ENCODE peak calls at places on chromosomes 5 and 9, in eight cellular contexts. O, G, T, W, S, Q, B and I are unnamed samples.

GRCh38 chr9:78234810-78235209 is 1.1 kb upstream of the CEP78 start:
- DNase-seq in O (no peak), G (peak; percentile 56), T (no peak), W (no peak), S (no peak), Q (no peak), B (peak; percentile 8), I (no peak)

GRCh38 chr9:88310310-88310980 is 77.8 kb upstream of the SPIN1 start:
- DNase-seq in O (no peak), G (no peak), T (no peak), W (peak; percentile 65), S (no peak), Q (no peak), B (no peak), I (no peak)

GRCh38 chr9:36317766-36318165 is 59.5 kb upstream of the GNE start:
- DNase-seq in O (no peak), G (peak; percentile 88), T (no peak), W (peak; percentile 18), S (peak; percentile 97), Q (no peak), B (no peak), I (no peak)

GRCh38 chr5:150022163-150022540 is 21.6 kb downstream of the HMGXB3 start:
- DNase-seq in O (no peak), G (peak; percentile 87), T (no peak), W (no peak), S (no peak), Q (peak; percentile 47), B (peak; percentile 89), I (no peak)

GRCh38 chr9:112554516-112554915 is 67.9 kb downstream of the KIAA1958 start:
- DNase-seq in O (no peak), G (no peak), T (no peak), W (no peak), S (no peak), Q (no peak), B (peak; percentile 76), I (no peak)

GRCh38 chr9:97447030-97447429 is 35.1 kb downstream of the TDRD7 start:
- DNase-seq in O (no peak), G (no peak), T (no peak), W (no peak), S (no peak), Q (no peak), B (no peak), I (no peak)

GRCh38 chr5:1527533-1528205 is 3.9 kb upstream of the LPCAT1 start:
- DNase-seq in O (no peak), G (no peak), T (peak; percentile 52), W (peak; percentile 3), S (no peak), Q (no peak), B (no peak), I (peak; percentile 54)

GRCh38 chr9:129858167-129858962 is 23.1 kb downstream of the USP20 start:
- DNase-seq in O (no peak), G (no peak), T (no peak), W (no peak), S (no peak), Q (no peak), B (no peak), I (no peak)

DNA sequence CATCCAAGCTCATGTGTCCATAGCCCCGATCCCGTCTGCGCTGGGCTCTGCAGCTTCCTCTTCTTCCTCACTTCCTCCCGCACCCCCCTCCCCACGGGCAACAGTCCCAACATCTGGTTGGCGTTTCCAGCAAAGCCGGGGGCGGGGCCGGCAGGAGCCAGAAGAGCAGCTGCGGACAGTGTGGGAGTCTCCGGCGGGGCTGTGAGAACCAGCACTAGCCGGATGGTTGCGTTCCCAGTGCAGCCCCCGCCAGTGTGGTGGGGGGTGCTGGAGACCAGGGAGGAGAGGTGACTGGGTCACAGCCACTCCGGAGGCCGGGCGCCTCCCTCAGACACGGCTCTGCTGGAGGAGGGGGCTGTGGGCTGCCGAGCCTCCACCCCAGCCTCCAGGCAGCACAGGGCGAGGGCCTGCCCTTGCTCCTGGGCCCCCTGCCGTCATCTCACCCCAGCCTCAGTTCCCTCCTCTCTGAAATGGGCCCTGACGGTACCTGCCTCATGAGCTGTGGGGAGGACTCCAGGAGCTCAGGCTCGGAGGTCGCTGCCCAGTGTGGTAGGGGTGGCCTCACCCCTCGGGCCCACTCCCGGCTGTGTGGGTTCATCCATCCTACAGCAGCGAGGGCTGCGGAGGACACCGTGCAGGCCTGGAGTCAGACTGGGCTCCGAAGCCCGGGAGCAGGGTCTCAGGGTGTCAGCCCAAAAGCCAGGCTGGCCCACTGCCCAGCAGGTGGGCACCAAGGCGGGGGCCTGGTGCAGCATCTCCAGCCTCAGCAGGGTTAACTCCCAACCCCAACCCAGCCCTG is 41.5 kb upstream of the NOTCH1 start:
- DNase-seq in O (peak; percentile 92), G (no peak), T (no peak), W (peak; percentile 86), S (peak; percentile 68), Q (no peak), B (peak; percentile 41), I (no peak)
- TF ChIP-seq CTCF in O (no peak), G (no peak), T (no peak), W (no peak), S (no peak), Q (no peak), B (no peak), I (no peak)

GRCh38 chr5:88829053-88829452 is 53.9 kb downstream of the MEF2C start:
- DNase-seq in O (no peak), G (no peak), T (no peak), W (no peak), S (no peak), Q (no peak), B (no peak), I (no peak)
- TF ChIP-seq CTCF in O (no peak), G (no peak), T (peak; percentile 17), W (no peak), S (peak; percentile 14), Q (peak; percentile 26), B (peak; percentile 19), I (no peak)

GRCh38 chr5:59356813-59357381 is 536.6 kb downstream of the PDE4D start:
- DNase-seq in O (peak; percentile 36), G (no peak), T (peak; percentile 73), W (peak; percentile 47), S (no peak), Q (no peak), B (no peak), I (no peak)
- TF ChIP-seq CTCF in O (no peak), G (no peak), T (no peak), W (no peak), S (no peak), Q (no peak), B (no peak), I (no peak)

DNA sequence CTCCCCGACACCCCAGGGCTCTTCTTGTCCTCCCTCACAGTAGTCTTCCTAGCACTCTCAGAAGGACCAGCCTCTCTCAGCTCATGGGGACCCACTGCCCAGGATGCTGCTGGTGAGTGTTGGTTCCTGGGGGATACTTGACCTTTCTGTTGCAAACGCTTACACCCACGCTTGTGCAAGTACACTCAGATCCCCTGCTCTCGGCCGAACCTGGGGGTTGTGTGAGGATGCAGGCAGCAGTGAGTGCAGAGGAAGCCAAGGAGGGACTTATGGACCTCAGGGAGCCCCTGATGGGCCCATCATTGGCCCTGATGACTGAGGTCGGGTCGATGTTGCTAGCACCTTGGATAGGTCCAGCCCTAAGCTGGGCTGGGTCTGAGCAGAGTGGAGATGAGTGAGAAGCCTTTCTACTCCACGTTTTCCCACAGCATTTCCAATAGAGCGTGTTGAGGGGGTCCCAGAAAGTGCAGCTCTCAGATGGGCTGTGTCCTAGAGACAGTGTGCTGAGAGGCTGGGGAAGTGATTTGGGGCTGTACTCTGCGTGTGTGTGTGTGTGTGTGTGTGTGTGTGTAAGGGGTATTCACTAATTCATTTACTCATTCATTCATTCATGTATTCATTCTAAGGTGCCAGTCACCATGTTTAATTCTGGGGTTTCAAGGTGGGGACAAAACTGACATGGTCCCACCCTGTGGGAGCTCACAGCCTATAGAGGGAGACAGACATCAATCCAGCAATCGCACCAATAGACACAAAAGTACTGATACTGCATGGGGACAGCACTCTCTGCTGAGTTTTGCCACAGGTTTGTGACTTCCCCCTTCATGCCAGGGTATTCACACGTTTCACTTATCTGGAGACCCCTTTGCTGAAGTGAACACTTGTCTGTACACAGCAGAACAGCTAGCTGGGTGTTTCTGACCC is 25.2 kb upstream of the PITX1 start:
- DNase-seq in O (no peak), G (no peak), T (no peak), W (no peak), S (no peak), Q (no peak), B (no peak), I (no peak)
- TF ChIP-seq CTCF in O (no peak), G (no peak), T (no peak), W (no peak), S (no peak), Q (peak; percentile 16), B (no peak), I (no peak)

DNA sequence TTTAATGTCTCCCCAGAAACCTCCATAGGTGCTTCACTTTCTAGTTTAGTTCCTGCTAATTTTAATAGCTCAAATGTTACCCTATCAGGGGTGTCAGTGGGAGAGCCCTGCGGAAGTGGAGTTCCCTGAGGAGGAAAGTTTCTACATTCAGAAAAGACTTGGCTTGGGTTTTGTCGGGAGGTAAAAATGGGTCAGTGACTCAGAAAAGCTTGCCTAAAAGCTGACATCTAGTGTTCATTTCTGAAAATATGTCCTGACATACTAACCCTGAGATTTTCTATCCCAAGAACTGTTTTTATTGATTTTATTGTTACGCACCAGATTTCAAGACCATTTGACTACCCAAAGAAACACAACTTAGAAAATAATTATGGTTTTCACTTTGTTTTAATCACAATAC is 40.9 kb upstream of the GLDC start:
- DNase-seq in O (no peak), G (no peak), T (no peak), W (no peak), S (no peak), Q (no peak), B (peak; percentile 18), I (no peak)
- TF ChIP-seq CTCF in O (no peak), G (peak; percentile 38), T (no peak), W (no peak), S (no peak), Q (peak; percentile 39), B (peak; percentile 25), I (peak; percentile 45)

GRCh38 chr9:125637264-125637663 is 69.7 kb downstream of the MAPKAP1 start:
- DNase-seq in O (no peak), G (no peak), T (no peak), W (no peak), S (no peak), Q (no peak), B (no peak), I (no peak)

GRCh38 chr9:125638646-125639045 is 68.4 kb downstream of the MAPKAP1 start:
- DNase-seq in O (no peak), G (no peak), T (no peak), W (no peak), S (no peak), Q (no peak), B (no peak), I (no peak)

GRCh38 chr9:125638239-125638638 is 68.8 kb downstream of the MAPKAP1 start:
- DNase-seq in O (no peak), G (no peak), T (no peak), W (no peak), S (no peak), Q (no peak), B (no peak), I (no peak)

GRCh38 chr9:125635888-125636287 is 71.1 kb downstream of the MAPKAP1 start:
- DNase-seq in O (no peak), G (no peak), T (no peak), W (no peak), S (no peak), Q (no peak), B (no peak), I (no peak)

GRCh38 chr9:125639057-125639456 is 68.0 kb downstream of the MAPKAP1 start:
- DNase-seq in O (no peak), G (no peak), T (no peak), W (no peak), S (no peak), Q (no peak), B (no peak), I (no peak)
- TF ChIP-seq CTCF in O (no peak), G (no peak), T (no peak), W (no peak), S (no peak), Q (no peak), B (no peak), I (no peak)